ENCODE peak calls at places on chromosome 21, in ten cellular contexts. One of them, this sample, is unnamed.

GRCh38 chr21:41537356-41537755 is 29.4 kb upstream of the TMPRSS2 start:
- DNase-seq in cardiac muscle cell: no peak
- DNase-seq in choroid plexus epithelial cell: no peak
- DNase-seq in pancreas: no peak
- DNase-seq in breast epithelium: no peak
- DNase-seq in Calu3: no peak
- DNase-seq in WERI-Rb-1: no peak
- DNase-seq in GM12865: no peak
- DNase-seq in fibroblast of mammary gland: peak
- DNase-seq in chondrocyte: no peak
- DNase-seq in this sample: no peak

GRCh38 chr21:17463441-17463840 is 49.4 kb upstream of the CXADR start:
- DNase-seq in cardiac muscle cell: peak
- DNase-seq in choroid plexus epithelial cell: peak
- DNase-seq in pancreas: no peak
- DNase-seq in breast epithelium: no peak
- DNase-seq in Calu3: no peak
- DNase-seq in WERI-Rb-1: peak
- DNase-seq in GM12865: no peak
- DNase-seq in fibroblast of mammary gland: peak
- DNase-seq in chondrocyte: no peak
- DNase-seq in this sample: no peak

GRCh38 chr21:31798842-31799691 is 67.1 kb upstream of the SCAF4 start:
- DNase-seq in cardiac muscle cell: no peak
- DNase-seq in choroid plexus epithelial cell: no peak
- DNase-seq in pancreas: no peak
- DNase-seq in breast epithelium: no peak
- DNase-seq in Calu3: no peak
- DNase-seq in WERI-Rb-1: no peak
- DNase-seq in GM12865: no peak
- DNase-seq in fibroblast of mammary gland: peak
- DNase-seq in chondrocyte: no peak
- DNase-seq in this sample: no peak

GRCh38 chr21:32806810-32807386 is 35.3 kb upstream of the PAXBP1 start:
- DNase-seq in cardiac muscle cell: peak
- DNase-seq in choroid plexus epithelial cell: peak
- DNase-seq in pancreas: no peak
- DNase-seq in breast epithelium: no peak
- DNase-seq in Calu3: no peak
- DNase-seq in WERI-Rb-1: no peak
- DNase-seq in GM12865: no peak
- DNase-seq in fibroblast of mammary gland: peak
- DNase-seq in chondrocyte: no peak
- DNase-seq in this sample: no peak

GRCh38 chr21:41641821-41642368 is 125.0 kb downstream of the RIPK4 start:
- DNase-seq in cardiac muscle cell: peak
- DNase-seq in choroid plexus epithelial cell: peak
- DNase-seq in pancreas: no peak
- DNase-seq in breast epithelium: no peak
- DNase-seq in Calu3: peak
- DNase-seq in WERI-Rb-1: no peak
- DNase-seq in GM12865: peak
- DNase-seq in fibroblast of mammary gland: peak
- DNase-seq in chondrocyte: no peak
- DNase-seq in this sample: no peak

GRCh38 chr21:45570826-45571601 is 28.8 kb upstream of the SLC19A1 start:
- DNase-seq in cardiac muscle cell: no peak
- DNase-seq in choroid plexus epithelial cell: peak
- DNase-seq in pancreas: no peak
- DNase-seq in breast epithelium: no peak
- DNase-seq in Calu3: no peak
- DNase-seq in WERI-Rb-1: peak
- DNase-seq in GM12865: no peak
- DNase-seq in fibroblast of mammary gland: peak
- DNase-seq in chondrocyte: no peak
- DNase-seq in this sample: no peak

GRCh38 chr21:15097580-15097979 is 32.8 kb upstream of the NRIP1 start:
- DNase-seq in cardiac muscle cell: no peak
- DNase-seq in choroid plexus epithelial cell: no peak
- DNase-seq in pancreas: no peak
- DNase-seq in breast epithelium: no peak
- DNase-seq in Calu3: no peak
- DNase-seq in WERI-Rb-1: no peak
- DNase-seq in GM12865: no peak
- DNase-seq in fibroblast of mammary gland: no peak
- DNase-seq in chondrocyte: no peak
- DNase-seq in this sample: no peak

GRCh38 chr21:38950388-38951094 is 144.8 kb downstream of the ETS2 start:
- DNase-seq in cardiac muscle cell: peak
- DNase-seq in choroid plexus epithelial cell: peak
- DNase-seq in pancreas: no peak
- DNase-seq in breast epithelium: no peak
- DNase-seq in Calu3: peak
- DNase-seq in WERI-Rb-1: no peak
- DNase-seq in GM12865: no peak
- DNase-seq in fibroblast of mammary gland: peak
- DNase-seq in chondrocyte: no peak
- DNase-seq in this sample: no peak

GRCh38 chr21:40760811-40761210 is 86.1 kb downstream of the DSCAM start:
- DNase-seq in cardiac muscle cell: no peak
- DNase-seq in choroid plexus epithelial cell: no peak
- DNase-seq in pancreas: no peak
- DNase-seq in breast epithelium: no peak
- DNase-seq in Calu3: no peak
- DNase-seq in WERI-Rb-1: no peak
- DNase-seq in GM12865: no peak
- DNase-seq in fibroblast of mammary gland: no peak
- DNase-seq in chondrocyte: no peak
- DNase-seq in this sample: no peak

GRCh38 chr21:27734146-27734545 is 767.3 kb upstream of the ADAMTS5 start:
- DNase-seq in cardiac muscle cell: peak
- DNase-seq in choroid plexus epithelial cell: peak
- DNase-seq in pancreas: no peak
- DNase-seq in breast epithelium: no peak
- DNase-seq in Calu3: no peak
- DNase-seq in WERI-Rb-1: no peak
- DNase-seq in GM12865: no peak
- DNase-seq in fibroblast of mammary gland: peak
- DNase-seq in chondrocyte: no peak
- DNase-seq in this sample: no peak

GRCh38 chr21:17930102-17930501 is 110.9 kb upstream of the C21orf91 start:
- DNase-seq in cardiac muscle cell: no peak
- DNase-seq in choroid plexus epithelial cell: no peak
- DNase-seq in pancreas: no peak
- DNase-seq in breast epithelium: no peak
- DNase-seq in Calu3: no peak
- DNase-seq in WERI-Rb-1: no peak
- DNase-seq in GM12865: no peak
- DNase-seq in fibroblast of mammary gland: no peak
- DNase-seq in chondrocyte: no peak
- DNase-seq in this sample: no peak

GRCh38 chr21:42532466-42533181 is 19.0 kb downstream of the SLC37A1 start:
- DNase-seq in cardiac muscle cell: no peak
- DNase-seq in choroid plexus epithelial cell: no peak
- DNase-seq in pancreas: peak
- DNase-seq in breast epithelium: no peak
- DNase-seq in Calu3: no peak
- DNase-seq in WERI-Rb-1: no peak
- DNase-seq in GM12865: no peak
- DNase-seq in fibroblast of mammary gland: no peak
- DNase-seq in chondrocyte: no peak
- DNase-seq in this sample: no peak

GRCh38 chr21:33543505-33544129 is 779 bp downstream of the SON start:
- DNase-seq in cardiac muscle cell: no peak
- DNase-seq in choroid plexus epithelial cell: no peak
- DNase-seq in pancreas: peak
- DNase-seq in breast epithelium: peak
- DNase-seq in Calu3: peak
- DNase-seq in WERI-Rb-1: peak
- DNase-seq in GM12865: peak
- DNase-seq in fibroblast of mammary gland: peak
- DNase-seq in chondrocyte: no peak
- DNase-seq in this sample: peak

GRCh38 chr21:28156590-28156989 is 836.1 kb downstream of the LTN1 start:
- DNase-seq in cardiac muscle cell: no peak
- DNase-seq in choroid plexus epithelial cell: no peak
- DNase-seq in pancreas: no peak
- DNase-seq in breast epithelium: no peak
- DNase-seq in Calu3: no peak
- DNase-seq in WERI-Rb-1: no peak
- DNase-seq in GM12865: no peak
- DNase-seq in fibroblast of mammary gland: no peak
- DNase-seq in chondrocyte: no peak
- DNase-seq in this sample: no peak

DNA sequence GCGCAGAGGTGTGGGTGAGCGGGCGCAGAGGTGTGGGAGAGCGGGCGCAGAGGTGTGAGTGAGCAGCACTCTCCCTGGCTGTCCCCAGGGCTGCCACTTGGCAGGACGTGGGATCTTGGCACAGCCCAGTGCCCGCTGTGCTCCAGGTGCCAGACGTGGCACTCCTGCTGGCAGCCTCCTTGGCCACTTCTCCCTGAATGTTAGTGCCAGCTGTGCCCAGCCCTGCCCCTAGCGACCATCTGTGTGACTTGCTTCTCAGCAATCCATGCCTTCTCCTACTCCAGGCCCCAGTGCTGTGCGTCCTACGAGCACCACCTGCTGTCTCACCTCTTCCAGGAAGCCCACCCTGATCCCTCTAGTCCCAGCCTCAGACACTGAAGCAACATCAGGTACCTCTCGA is 30.5 kb downstream of the KRTAP10-1 start:
- DNase-seq in cardiac muscle cell: no peak
- DNase-seq in choroid plexus epithelial cell: no peak
- DNase-seq in pancreas: peak
- DNase-seq in breast epithelium: peak
- DNase-seq in Calu3: peak
- DNase-seq in WERI-Rb-1: no peak
- DNase-seq in GM12865: peak
- DNase-seq in fibroblast of mammary gland: no peak
- DNase-seq in chondrocyte: peak
- DNase-seq in this sample: no peak
- TF ChIP-seq CTCF in cardiac muscle cell: no peak
- TF ChIP-seq CTCF in choroid plexus epithelial cell: no peak
- TF ChIP-seq CTCF in pancreas: peak
- TF ChIP-seq CTCF in breast epithelium: peak
- TF ChIP-seq CTCF in Calu3: peak
- TF ChIP-seq CTCF in WERI-Rb-1: no peak
- TF ChIP-seq CTCF in GM12865: peak
- TF ChIP-seq CTCF in fibroblast of mammary gland: no peak
- TF ChIP-seq CTCF in chondrocyte: no peak
- TF ChIP-seq CTCF in this sample: no peak

GRCh38 chr21:34745557-34746255 is 76.9 kb downstream of the CLIC6 start:
- DNase-seq in cardiac muscle cell: peak
- DNase-seq in choroid plexus epithelial cell: peak
- DNase-seq in pancreas: peak
- DNase-seq in breast epithelium: peak
- DNase-seq in Calu3: peak
- DNase-seq in WERI-Rb-1: peak
- DNase-seq in GM12865: peak
- DNase-seq in fibroblast of mammary gland: peak
- DNase-seq in chondrocyte: no peak
- DNase-seq in this sample: peak
- TF ChIP-seq CTCF in cardiac muscle cell: peak
- TF ChIP-seq CTCF in choroid plexus epithelial cell: peak
- TF ChIP-seq CTCF in pancreas: peak
- TF ChIP-seq CTCF in breast epithelium: peak
- TF ChIP-seq CTCF in Calu3: peak
- TF ChIP-seq CTCF in WERI-Rb-1: peak
- TF ChIP-seq CTCF in GM12865: peak
- TF ChIP-seq CTCF in fibroblast of mammary gland: peak
- TF ChIP-seq CTCF in chondrocyte: peak
- TF ChIP-seq CTCF in this sample: peak

GRCh38 chr21:37874904-37875780 is 41.1 kb downstream of the KCNJ6 start:
- DNase-seq in cardiac muscle cell: no peak
- DNase-seq in choroid plexus epithelial cell: no peak
- DNase-seq in pancreas: no peak
- DNase-seq in breast epithelium: no peak
- DNase-seq in Calu3: no peak
- DNase-seq in WERI-Rb-1: no peak
- DNase-seq in GM12865: peak
- DNase-seq in fibroblast of mammary gland: no peak
- DNase-seq in chondrocyte: no peak
- DNase-seq in this sample: no peak

GRCh38 chr21:37870229-37870628 is 46.0 kb downstream of the KCNJ6 start:
- DNase-seq in cardiac muscle cell: no peak
- DNase-seq in choroid plexus epithelial cell: no peak
- DNase-seq in pancreas: no peak
- DNase-seq in breast epithelium: no peak
- DNase-seq in Calu3: no peak
- DNase-seq in WERI-Rb-1: no peak
- DNase-seq in GM12865: no peak
- DNase-seq in fibroblast of mammary gland: no peak
- DNase-seq in chondrocyte: no peak
- DNase-seq in this sample: no peak

GRCh38 chr21:37874481-37874880 is 41.8 kb downstream of the KCNJ6 start:
- DNase-seq in cardiac muscle cell: no peak
- DNase-seq in choroid plexus epithelial cell: no peak
- DNase-seq in pancreas: no peak
- DNase-seq in breast epithelium: no peak
- DNase-seq in Calu3: no peak
- DNase-seq in WERI-Rb-1: no peak
- DNase-seq in GM12865: no peak
- DNase-seq in fibroblast of mammary gland: no peak
- DNase-seq in chondrocyte: no peak
- DNase-seq in this sample: no peak

GRCh38 chr21:37871121-37871862 is 45.0 kb downstream of the KCNJ6 start:
- DNase-seq in cardiac muscle cell: peak
- DNase-seq in choroid plexus epithelial cell: peak
- DNase-seq in pancreas: no peak
- DNase-seq in breast epithelium: no peak
- DNase-seq in Calu3: no peak
- DNase-seq in WERI-Rb-1: no peak
- DNase-seq in GM12865: no peak
- DNase-seq in fibroblast of mammary gland: peak
- DNase-seq in chondrocyte: no peak
- DNase-seq in this sample: no peak

GRCh38 chr21:37873655-37874054 is 42.6 kb downstream of the KCNJ6 start:
- DNase-seq in cardiac muscle cell: peak
- DNase-seq in choroid plexus epithelial cell: peak
- DNase-seq in pancreas: no peak
- DNase-seq in breast epithelium: no peak
- DNase-seq in Calu3: no peak
- DNase-seq in WERI-Rb-1: no peak
- DNase-seq in GM12865: no peak
- DNase-seq in fibroblast of mammary gland: no peak
- DNase-seq in chondrocyte: no peak
- DNase-seq in this sample: no peak
- TF ChIP-seq CTCF in cardiac muscle cell: peak
- TF ChIP-seq CTCF in choroid plexus epithelial cell: peak
- TF ChIP-seq CTCF in pancreas: no peak
- TF ChIP-seq CTCF in breast epithelium: no peak
- TF ChIP-seq CTCF in Calu3: no peak
- TF ChIP-seq CTCF in WERI-Rb-1: peak
- TF ChIP-seq CTCF in GM12865: no peak
- TF ChIP-seq CTCF in fibroblast of mammary gland: peak
- TF ChIP-seq CTCF in chondrocyte: peak
- TF ChIP-seq CTCF in this sample: no peak

DNA sequence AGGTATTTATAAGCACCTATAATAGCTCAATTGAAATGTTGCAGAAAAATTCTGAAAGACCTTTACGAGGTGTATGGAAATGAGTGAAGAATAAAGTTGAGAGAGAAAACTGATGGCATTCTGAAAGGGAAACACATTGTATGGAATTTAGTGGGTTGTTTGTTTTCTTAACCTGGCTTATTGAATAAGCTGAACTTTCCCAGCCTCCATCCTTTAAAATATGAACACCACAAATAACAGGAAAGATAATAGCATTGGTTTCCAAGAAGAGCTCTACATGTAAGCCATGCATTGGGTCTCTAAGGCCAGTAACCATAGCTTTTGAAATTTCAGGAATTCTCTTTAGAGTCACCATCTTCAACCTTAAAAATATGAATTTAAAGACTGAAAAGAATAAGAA is 709.0 kb downstream of the USP25 start:
- DNase-seq in cardiac muscle cell: no peak
- DNase-seq in choroid plexus epithelial cell: peak
- DNase-seq in pancreas: no peak
- DNase-seq in breast epithelium: no peak
- DNase-seq in Calu3: no peak
- DNase-seq in WERI-Rb-1: no peak
- DNase-seq in GM12865: no peak
- DNase-seq in fibroblast of mammary gland: no peak
- DNase-seq in chondrocyte: no peak
- DNase-seq in this sample: no peak
- TF ChIP-seq CTCF in cardiac muscle cell: no peak
- TF ChIP-seq CTCF in choroid plexus epithelial cell: no peak
- TF ChIP-seq CTCF in pancreas: no peak
- TF ChIP-seq CTCF in breast epithelium: no peak
- TF ChIP-seq CTCF in Calu3: no peak
- TF ChIP-seq CTCF in WERI-Rb-1: no peak
- TF ChIP-seq CTCF in GM12865: no peak
- TF ChIP-seq CTCF in fibroblast of mammary gland: no peak
- TF ChIP-seq CTCF in chondrocyte: no peak
- TF ChIP-seq CTCF in this sample: no peak